ENCODE peak calls at places on chromosomes 11 and 22, in ten cellular contexts. W, H, J, G, Q, E, L, N, X and Z are unnamed samples.

GRCh38 chr22:21947040-21948014 is 5.3 kb downstream of the PPM1F start:
- DNase-seq in G (no peak), X (no peak), W (peak; percentile 78), H (peak; percentile 66), Q (peak; percentile 100), J (no peak), N (no peak), E (no peak), L (no peak), Z (no peak)

GRCh38 chr11:112650568-112650967 is 310.7 kb upstream of the NCAM1 start:
- DNase-seq in H (no peak), L (no peak), Q (no peak), W (no peak), G (no peak), X (no peak), J (no peak), E (no peak), N (no peak), Z (no peak)

GRCh38 chr11:95877288-95877687 is 46.6 kb downstream of the MTMR2 start:
- DNase-seq in W (no peak), E (no peak), J (no peak), X (no peak), L (no peak), N (no peak), Q (no peak), H (peak; percentile 44), G (no peak), Z (no peak)

GRCh38 chr22:37228106-37229011 is 15.7 kb downstream of the RAC2 start:
- DNase-seq in G (peak; percentile 37), N (no peak), L (no peak), Q (no peak), E (no peak), W (no peak), X (no peak), H (no peak), J (no peak), Z (no peak)

GRCh38 chr11:10407055-10407454 is 48.0 kb upstream of the AMPD3 start:
- DNase-seq in J (no peak), L (no peak), N (no peak), G (peak; percentile 40), E (no peak), W (no peak), Q (no peak), X (no peak), H (peak; percentile 49), Z (no peak)

GRCh38 chr11:67405688-67406339 is 1.9 kb downstream of the TBC1D10C start:
- DNase-seq in G (no peak), H (no peak), X (no peak), Q (no peak), J (peak; percentile 69), E (no peak), L (no peak), W (no peak), N (no peak), Z (no peak)

GRCh38 chr11:119933584-119933983 is 204.3 kb downstream of the TRIM29 start:
- DNase-seq in H (no peak), L (no peak), W (no peak), X (no peak), E (no peak), G (no peak), J (no peak), Q (no peak), N (no peak), Z (no peak)

GRCh38 chr11:14411818-14412217 is 52.8 kb upstream of the RRAS2 start:
- DNase-seq in W (no peak), J (no peak), L (no peak), Q (no peak), X (no peak), N (no peak), E (peak; percentile 75), H (no peak), G (no peak), Z (no peak)

GRCh38 chr22:50084085-50084484 is 1.1 kb downstream of the MLC1 start:
- DNase-seq in N (no peak), J (no peak), X (no peak), H (no peak), W (no peak), E (no peak), G (no peak), Q (no peak), L (no peak), Z (no peak)

GRCh38 chr22:50082961-50083461 is 2.2 kb downstream of the MLC1 start:
- DNase-seq in G (no peak), E (no peak), N (no peak), Q (peak; percentile 60), J (no peak), X (no peak), H (no peak), W (no peak), L (no peak), Z (no peak)

GRCh38 chr22:50084570-50084969 is 656 bp downstream of the MLC1 start:
- DNase-seq in G (no peak), H (no peak), N (no peak), Q (no peak), W (no peak), E (no peak), J (no peak), X (no peak), L (no peak), Z (no peak)

GRCh38 chr22:50082197-50082715 is 3.0 kb downstream of the MLC1 start:
- DNase-seq in H (no peak), Q (no peak), E (no peak), N (no peak), X (no peak), G (no peak), J (no peak), W (no peak), L (no peak), Z (no peak)

GRCh38 chr22:50083462-50084081 is 1.7 kb downstream of the MLC1 start:
- DNase-seq in H (no peak), Q (no peak), W (no peak), L (no peak), J (peak; percentile 71), G (no peak), E (no peak), X (no peak), N (no peak), Z (no peak)
- H3K27ac ChIP-seq in H (no peak overlapping the region), Q (no peak overlapping the region), W (no peak overlapping the region), L (no peak overlapping the region), J (no peak overlapping the region), G (no peak overlapping the region), E (no peak overlapping the region), X (no peak overlapping the region), N (no peak overlapping the region), Z (no peak overlapping the region)

DNA sequence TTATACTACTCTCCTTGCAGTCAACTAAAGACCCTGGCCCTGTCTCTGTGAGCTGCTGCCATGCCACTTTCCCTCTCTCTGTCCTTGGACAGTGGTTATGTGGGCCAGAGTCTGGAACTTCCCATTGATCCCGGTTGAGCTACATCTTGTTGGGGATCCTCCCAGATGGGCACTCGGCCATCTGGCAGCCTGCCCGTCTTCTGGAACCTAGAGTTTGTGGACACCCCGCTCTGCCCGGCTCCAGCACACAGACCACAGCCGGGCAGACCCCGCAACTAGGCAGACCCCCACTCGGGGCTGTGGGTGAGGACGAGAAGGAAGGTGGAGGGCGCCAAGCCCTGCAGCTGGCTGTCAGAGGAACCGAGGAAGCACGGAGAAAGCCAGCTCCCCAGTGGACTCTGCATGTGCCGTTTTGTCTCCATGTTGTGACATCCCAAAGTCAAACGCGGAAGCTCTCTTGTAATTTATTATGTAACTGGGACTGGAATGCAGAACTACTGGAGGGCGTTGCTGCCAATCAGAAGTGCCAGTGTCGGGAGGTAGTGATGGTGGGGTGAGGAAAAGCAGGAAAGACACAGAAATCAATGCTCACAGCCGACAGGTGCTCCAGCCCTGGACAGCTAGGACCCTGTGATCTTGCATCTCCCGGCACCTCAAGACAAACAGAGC is 207.7 kb downstream of the CEP164 start:
- DNase-seq in J (no peak), G (no peak), N (no peak), L (peak; percentile 30), W (no peak), Q (no peak), H (no peak), E (no peak), X (peak; percentile 63), Z (no peak)
- TF ChIP-seq POLR2AphosphoS5 in J (no peak), G (no peak), N (no peak), L (no peak), W (no peak), Q (no peak), H (no peak), E (no peak), X (no peak), Z (no peak)

GRCh38 chr11:13118194-13118593 is 109.1 kb downstream of the RASSF10 start:
- DNase-seq in E (no peak), J (no peak), G (peak; percentile 78), W (no peak), N (no peak), H (peak; percentile 79), Q (no peak), L (no peak), X (no peak), Z (no peak)
- H3K27ac ChIP-seq in E (no peak overlapping the region), J (no peak overlapping the region), G (no peak overlapping the region), W (no peak overlapping the region), N (no peak overlapping the region), H (peak overlapping the region; percentile 42), Q (no peak overlapping the region), L (no peak overlapping the region), X (no peak overlapping the region), Z (no peak overlapping the region)

DNA sequence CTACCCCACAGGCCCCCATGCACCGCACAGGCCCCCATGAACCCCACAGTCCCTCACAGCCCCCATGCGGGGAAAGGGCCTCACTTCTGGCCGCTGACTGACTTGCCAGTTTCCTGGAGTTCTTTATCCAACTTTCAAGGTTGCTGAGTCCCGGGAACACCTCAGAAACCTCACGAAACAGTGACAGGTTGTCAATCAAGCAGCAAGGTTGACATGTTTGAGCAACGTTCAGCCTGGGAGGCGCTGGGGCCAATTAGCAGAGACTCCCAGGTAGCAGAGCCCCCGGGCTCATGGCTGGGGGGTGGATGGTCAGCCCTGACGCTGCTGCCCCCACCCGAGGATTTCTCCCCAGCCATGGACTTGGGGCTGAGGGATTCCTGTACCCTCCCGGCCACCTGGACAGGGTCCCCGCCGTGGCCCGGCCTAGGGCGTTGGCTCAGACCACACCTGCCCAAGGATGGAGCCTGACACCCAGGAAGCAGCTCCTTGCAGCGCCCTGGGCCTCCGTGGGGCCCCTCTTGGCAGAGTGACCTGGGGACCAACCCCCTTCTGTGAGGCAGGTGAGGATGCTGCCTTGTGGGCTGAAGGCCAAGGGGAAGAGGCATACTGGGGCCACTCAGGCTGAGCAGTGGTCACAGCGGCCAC is 33.8 kb upstream of the CCDC188 start:
- DNase-seq in J (peak; percentile 83), Q (no peak), N (no peak), E (no peak), H (no peak), L (no peak), W (no peak), G (no peak), X (no peak), Z (no peak)
- TF ChIP-seq POLR2AphosphoS5 in J (no peak), Q (no peak), N (no peak), E (no peak), H (no peak), L (no peak), W (no peak), G (no peak), X (no peak), Z (no peak)